ENCODE peak calls at places on chromosomes 4 and X, in five cellular contexts. R is fibroblast of the aortic adventitia, C is GM23338, X is astrocyte, V is cardiac fibroblast. P is an unnamed sample.

GRCh38 chrX:51641421-51642021 is 22.8 kb upstream of the CENPVL3 start:
- DNase-seq in R (peak), C (peak), X (peak), V (peak), P (peak)

GRCh38 chr4:32318926-32319325 is 1598.8 kb downstream of the PCDH7 start:
- DNase-seq in R (no peak), C (no peak), X (no peak), V (no peak), P (no peak)

GRCh38 chr4:161952382-161952781 is 211.4 kb downstream of the FSTL5 start:
- DNase-seq in R (no peak), C (no peak), X (no peak), V (no peak), P (no peak)

GRCh38 chr4:89992744-89993143 is 98.1 kb downstream of the MMRN1 start:
- DNase-seq in R (no peak), C (no peak), X (no peak), V (no peak), P (peak)

GRCh38 chr4:108763226-108763593 is 357 bp upstream of the ETNPPL start:
- DNase-seq in R (no peak), C (no peak), X (no peak), V (no peak), P (no peak)

GRCh38 chr4:1427010-1427409 is 20.8 kb upstream of the NKX1-1 start:
- DNase-seq in R (no peak), C (no peak), X (no peak), V (no peak), P (no peak)

GRCh38 chr4:13706130-13706529 is 78.6 kb upstream of the BOD1L1 start:
- DNase-seq in R (peak), C (no peak), X (no peak), V (no peak), P (no peak)

GRCh38 chr4:101102114-101102752 is 245.1 kb downstream of the PPP3CA start:
- DNase-seq in R (peak), C (no peak), X (peak), V (peak), P (no peak)

GRCh38 chr4:2081540-2081939 is 22.4 kb downstream of the NAT8L start:
- DNase-seq in R (no peak), C (no peak), X (no peak), V (no peak), P (no peak)

GRCh38 chr4:110867981-110868380 is 245.1 kb upstream of the PITX2 start:
- DNase-seq in R (peak), C (no peak), X (peak), V (no peak), P (no peak)

GRCh38 chr4:4277531-4277930 is 12.4 kb downstream of the LYAR start:
- DNase-seq in R (no peak), C (no peak), X (no peak), V (no peak), P (no peak)

GRCh38 chr4:26330186-26330787 is 9.5 kb downstream of the RBPJ start:
- DNase-seq in R (peak), C (peak), X (peak), V (peak), P (no peak)

GRCh38 chrX:46739736-46740135 is 19.2 kb downstream of the SLC9A7 start:
- DNase-seq in R (no peak), C (no peak), X (no peak), V (no peak), P (no peak)

GRCh38 chr4:110865611-110866254 is 242.9 kb upstream of the PITX2 start:
- DNase-seq in R (peak), C (no peak), X (peak), V (peak), P (peak)

GRCh38 chrX:136210243-136210642 is 41.0 kb downstream of the MAP7D3 start:
- DNase-seq in R (no peak), C (no peak), X (no peak), V (no peak), P (no peak)

GRCh38 chr4:76377922-76378321 is 43.0 kb downstream of the CCDC158 start:
- DNase-seq in R (peak), C (peak), X (peak), V (peak), P (peak)

GRCh38 chr4:163866728-163867313 is 372.3 kb downstream of the TMA16 start:
- DNase-seq in R (no peak), C (no peak), X (peak), V (no peak), P (no peak)

GRCh38 chr4:53776141-53776540 is 184.9 kb upstream of the LNX1 start:
- DNase-seq in R (no peak), C (no peak), X (no peak), V (no peak), P (no peak)

GRCh38 chrX:24081661-24082154 is 27.0 kb downstream of the EIF2S3 start:
- DNase-seq in R (peak), C (peak), X (peak), V (peak), P (no peak)
- H3K4me3 ChIP-seq in R (no peak), C (no peak), X (no peak), V (no peak), P (no peak)

GRCh38 chrX:49187028-49187394 is 838 bp upstream of the PRICKLE3 start:
- DNase-seq in R (no peak), C (peak), X (no peak), V (no peak), P (no peak)

GRCh38 chrX:49186125-49187027 is at the start of gene PRICKLE3:
- DNase-seq in R (peak), C (peak), X (no peak), V (peak), P (no peak)

GRCh38 chrX:49183701-49184281 is 2.4 kb downstream of the PRICKLE3 start:
- DNase-seq in R (no peak), C (no peak), X (no peak), V (no peak), P (no peak)

GRCh38 chrX:49185062-49185394 is 1.1 kb downstream of the PRICKLE3 start:
- DNase-seq in R (no peak), C (peak), X (no peak), V (no peak), P (no peak)

GRCh38 chrX:49184294-49185061 is 1.7 kb downstream of the PRICKLE3 start:
- DNase-seq in R (peak), C (peak), X (peak), V (peak), P (peak)
- H3K4me3 ChIP-seq in R (peak), C (peak), X (peak), V (peak), P (peak)

DNA sequence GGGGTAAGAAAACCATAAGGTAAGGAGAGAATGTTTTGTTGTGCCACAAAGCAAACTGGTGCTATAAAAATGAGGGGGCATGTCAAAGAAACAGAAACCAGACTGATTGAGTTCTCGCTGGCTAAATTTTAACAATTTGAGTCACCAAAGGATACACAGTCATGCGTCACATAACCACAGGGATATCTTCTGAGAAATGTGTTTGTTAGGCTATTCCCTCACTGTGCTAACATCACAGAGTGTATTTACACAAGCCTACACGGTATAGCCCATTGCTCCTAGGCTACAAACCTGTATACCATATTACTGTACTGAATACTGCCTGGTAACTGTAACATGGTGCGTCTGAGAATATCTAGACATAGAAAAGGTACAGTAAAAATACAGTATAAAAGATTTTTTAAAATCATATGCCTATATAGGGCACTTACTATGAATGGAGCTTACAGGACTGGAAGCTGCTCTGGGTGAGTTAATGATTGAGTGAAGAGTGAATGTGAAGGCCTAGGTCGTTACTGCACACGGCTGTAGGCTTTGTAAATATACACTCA is 50.1 kb downstream of the FBXW7 start:
- DNase-seq in R (peak), C (no peak), X (peak), V (peak), P (peak)
- H3K4me3 ChIP-seq in R (no peak), C (no peak), X (peak), V (no peak), P (no peak)

GRCh38 chr4:8198906-8199593 is at the start of gene SH3TC1:
- DNase-seq in R (peak), C (no peak), X (peak), V (peak), P (peak)
- H3K4me3 ChIP-seq in R (peak), C (no peak), X (peak), V (peak), P (peak)

GRCh38 chrX:48697182-48697727 is 721 bp downstream of the SUV39H1 start:
- DNase-seq in R (no peak), C (peak), X (peak), V (no peak), P (no peak)

GRCh38 chrX:48696301-48697181 is at the start of gene SUV39H1:
- DNase-seq in R (peak), C (peak), X (peak), V (peak), P (no peak)

GRCh38 chrX:48694776-48695523 is 1.6 kb upstream of the SUV39H1 start:
- DNase-seq in R (no peak), C (no peak), X (no peak), V (no peak), P (no peak)

GRCh38 chrX:48695925-48696300 is 621 bp upstream of the SUV39H1 start:
- DNase-seq in R (peak), C (no peak), X (no peak), V (no peak), P (no peak)

DNA sequence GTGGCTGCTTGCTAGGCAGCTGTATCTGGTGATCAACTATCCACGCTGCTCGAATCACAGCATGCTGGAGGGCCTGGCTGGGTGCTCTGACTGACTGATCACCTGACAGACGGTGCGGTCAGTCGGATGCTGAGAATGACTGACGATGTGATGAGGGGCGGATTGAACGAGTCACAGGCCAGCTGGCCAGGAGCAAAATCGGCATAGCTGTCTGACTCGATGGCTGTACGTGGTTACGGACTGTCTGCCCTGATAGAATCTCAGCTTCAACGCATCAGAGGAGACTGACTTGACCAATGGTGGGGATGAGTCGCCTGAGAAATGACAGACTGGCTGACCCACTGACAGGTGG is 1.0 kb upstream of the SUV39H1 start:
- DNase-seq in R (no peak), C (no peak), X (peak), V (no peak), P (no peak)
- H3K4me3 ChIP-seq in R (no peak), C (peak), X (peak), V (no peak), P (peak)

GRCh38 chr4:79201976-79202375 is 123.9 kb downstream of the NAA11 start:
- DNase-seq in R (no peak), C (no peak), X (no peak), V (no peak), P (peak)

GRCh38 chr4:79197275-79198009 is 128.4 kb downstream of the NAA11 start:
- DNase-seq in R (no peak), C (no peak), X (no peak), V (no peak), P (no peak)

DNA sequence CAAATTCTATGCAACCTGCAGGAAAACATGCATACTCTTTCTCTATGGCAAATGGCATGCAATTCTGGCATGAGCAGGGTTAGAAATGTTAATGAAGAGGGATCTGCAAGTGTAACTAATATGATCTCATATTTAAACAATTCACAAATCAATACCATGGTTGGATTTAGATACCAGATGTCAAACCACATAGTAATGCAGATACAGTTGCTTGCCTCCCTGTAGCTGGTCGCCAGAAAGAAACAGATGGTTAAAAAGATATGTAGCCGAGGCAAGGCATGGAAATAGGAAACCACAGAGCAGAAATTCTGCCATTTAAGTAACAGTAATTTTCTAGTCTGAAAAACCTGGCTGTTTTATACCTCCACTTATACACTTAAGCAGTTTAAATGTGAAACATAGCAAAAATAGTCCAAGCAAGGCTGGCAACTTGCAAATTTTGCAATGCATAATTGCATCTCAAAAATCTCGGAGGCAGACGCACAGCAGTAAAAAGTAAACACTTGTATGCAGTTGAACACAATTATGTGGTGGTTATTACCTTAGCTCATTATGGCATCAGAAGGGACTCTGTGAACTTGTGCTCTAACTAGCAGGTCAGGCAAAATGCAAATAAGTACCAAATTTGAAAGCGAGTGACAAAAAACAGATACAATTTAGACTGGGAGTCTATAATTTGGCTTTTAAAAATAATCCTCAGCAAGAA is 126.8 kb downstream of the NAA11 start:
- DNase-seq in R (no peak), C (no peak), X (peak), V (no peak), P (no peak)
- H3K4me3 ChIP-seq in R (no peak), C (no peak), X (no peak), V (no peak), P (no peak)

GRCh38 chrX:70289793-70290770 is at the start of the genes KIF4A and PDZD11:
- DNase-seq in R (peak), C (peak), X (peak), V (peak), P (peak)

GRCh38 chrX:70293621-70294020 is 3.7 kb downstream of the KIF4A start:
- DNase-seq in R (peak), C (no peak), X (no peak), V (no peak), P (no peak)

GRCh38 chrX:70289168-70289792 is 447 bp downstream of the PDZD11 start:
- DNase-seq in R (no peak), C (no peak), X (no peak), V (no peak), P (no peak)

DNA sequence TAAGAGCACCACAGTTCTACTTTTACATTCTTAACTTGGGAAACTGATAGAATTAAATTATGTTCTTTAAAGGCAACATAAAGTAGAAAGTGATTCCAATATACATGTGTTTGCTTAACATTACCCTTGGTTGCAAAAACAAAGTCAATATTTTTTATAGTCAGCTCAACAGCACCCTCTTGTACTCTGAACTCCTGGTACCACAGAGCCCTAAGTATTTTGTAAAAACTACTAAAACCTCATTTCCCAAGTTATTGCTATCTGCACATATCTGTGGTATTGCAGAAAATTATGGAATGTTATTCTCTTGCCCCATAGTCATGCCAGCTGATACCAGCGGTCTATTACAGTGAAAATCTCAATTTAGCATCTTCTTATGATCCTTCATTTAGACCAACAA is 2.9 kb downstream of the KIF4A start:
- DNase-seq in R (peak), C (no peak), X (no peak), V (peak), P (no peak)
- H3K4me3 ChIP-seq in R (no peak), C (no peak), X (no peak), V (no peak), P (no peak)

GRCh38 chrX:72169008-72169728 is 12.4 kb upstream of the PIN4 start:
- DNase-seq in R (peak), C (no peak), X (no peak), V (peak), P (no peak)
- H3K4me3 ChIP-seq in R (no peak), C (no peak), X (no peak), V (no peak), P (no peak)

P was measured in kidney epithelial cell.